ENCODE peak calls at places on chromosomes 16 and 17, in ten cellular contexts. A is GDM1, D is thoracic aorta, J is HL-60, T is amniotic stem cell, V is EL, H is DMS79 treated with DMSO at 0.1 percent for 48 hours, P is GM23248, S is A172, M is left cardiac atrium. E is an unnamed sample.

GRCh38 chr16:3536851-3537250 is 36.0 kb downstream of the CLUAP1 start:
- DNase-seq in V (no peak), T (no peak), P (peak), H (no peak), A (no peak), S (no peak), D (no peak), M (no peak), J (no peak), E (no peak)

GRCh38 chr16:2090819-2091721 is 43.3 kb downstream of the TSC2 start:
- DNase-seq in S (no peak), M (peak), J (no peak), H (no peak), P (peak), T (no peak), A (no peak), D (no peak), V (peak), E (peak)

GRCh38 chr16:88815901-88816589 is 4.3 kb upstream of the APRT start:
- DNase-seq in S (peak), H (peak), J (no peak), T (no peak), M (peak), D (no peak), A (peak), V (no peak), P (peak), E (no peak)

GRCh38 chr16:11050536-11050935 is 106.2 kb downstream of the CLEC16A start:
- DNase-seq in A (no peak), D (no peak), S (no peak), V (no peak), P (no peak), T (no peak), M (no peak), H (no peak), J (no peak), E (no peak)

GRCh38 chr17:61397086-61397842 is 2.4 kb upstream of the TBX2 start:
- DNase-seq in J (no peak), A (no peak), P (peak), S (no peak), V (peak), T (no peak), M (no peak), H (no peak), D (no peak), E (no peak)

GRCh38 chr16:51243836-51244483 is 92.9 kb upstream of the SALL1 start:
- DNase-seq in P (no peak), V (no peak), S (peak), J (no peak), H (no peak), T (no peak), A (no peak), M (no peak), D (no peak), E (no peak)

GRCh38 chr17:32565401-32565800 is 78.6 kb downstream of the CDK5R1 start:
- DNase-seq in A (no peak), P (no peak), M (no peak), H (no peak), S (no peak), D (no peak), T (no peak), V (no peak), J (no peak), E (no peak)

GRCh38 chr16:51151951-51152663 is 1.0 kb upstream of the SALL1 start:
- DNase-seq in M (peak), T (no peak), P (peak), A (no peak), D (no peak), V (peak), J (no peak), H (peak), S (peak), E (no peak)

GRCh38 chr17:75250009-75250471 is 11.4 kb downstream of the GGA3 start:
- DNase-seq in P (peak), A (no peak), H (no peak), V (no peak), M (no peak), D (no peak), S (no peak), J (no peak), T (no peak), E (no peak)

GRCh38 chr16:53080345-53081031 is 25.7 kb downstream of the CHD9 start:
- DNase-seq in V (peak), H (no peak), M (peak), A (no peak), T (peak), D (no peak), P (peak), S (peak), J (no peak), E (no peak)

GRCh38 chr17:3718251-3718650 is 5.5 kb upstream of the HASPIN start:
- DNase-seq in D (no peak), S (no peak), M (no peak), H (no peak), A (no peak), J (no peak), V (no peak), T (no peak), P (no peak), E (no peak)

GRCh38 chr17:51703364-51704341 is 443.3 kb downstream of the UTP18 start:
- DNase-seq in M (peak), V (peak), T (no peak), P (peak), D (peak), S (peak), A (no peak), J (no peak), H (no peak), E (peak)

GRCh38 chr17:80987941-80988461 is 3.6 kb upstream of the CHMP6 start:
- DNase-seq in T (no peak), J (no peak), D (no peak), V (no peak), P (no peak), M (no peak), S (no peak), A (no peak), H (no peak), E (no peak)

GRCh38 chr17:2393954-2394749 is 6.7 kb downstream of the MNT start:
- DNase-seq in H (no peak), J (no peak), A (no peak), D (no peak), S (no peak), M (no peak), P (no peak), T (no peak), V (no peak), E (no peak)

GRCh38 chr17:48816774-48817590 is at the start of gene TTLL6:
- DNase-seq in D (peak), H (peak), J (no peak), V (peak), T (no peak), M (peak), A (peak), S (peak), P (peak), E (peak)

GRCh38 chr17:48770954-48771353 is 42.4 kb upstream of the HOXB13 start:
- DNase-seq in H (no peak), D (no peak), J (no peak), P (no peak), A (no peak), M (no peak), T (no peak), V (no peak), S (no peak), E (no peak)

GRCh38 chr16:68526143-68526781 is 12.8 kb upstream of the ZFP90 start:
- DNase-seq in T (no peak), D (no peak), H (no peak), P (no peak), V (no peak), S (no peak), M (no peak), J (no peak), A (no peak), E (no peak)

GRCh38 chr16:88442811-88443576 is 10.1 kb upstream of the ZFPM1 start:
- DNase-seq in T (peak), S (peak), V (peak), J (no peak), H (peak), M (peak), A (no peak), P (peak), D (no peak), E (peak)

GRCh38 chr17:76541739-76542450 is 2.1 kb downstream of the PRCD start:
- DNase-seq in J (no peak), P (no peak), T (no peak), D (no peak), V (no peak), H (no peak), M (no peak), A (no peak), S (no peak), E (no peak)

GRCh38 chr16:77212736-77213541 is 13.7 kb downstream of the SYCE1L start:
- DNase-seq in P (peak), A (peak), D (no peak), H (peak), V (peak), M (peak), T (no peak), S (no peak), J (no peak), E (peak)

GRCh38 chr17:19386974-19387920 is at the start of gene MFAP4:
- DNase-seq in D (no peak), J (no peak), S (no peak), T (peak), H (peak), M (peak), V (peak), A (no peak), P (peak), E (peak)

GRCh38 chr17:61834610-61835009 is 28.7 kb downstream of the BRIP1 start:
- DNase-seq in M (no peak), H (no peak), A (no peak), P (no peak), S (no peak), T (no peak), J (no peak), V (peak), D (no peak), E (no peak)

GRCh38 chr17:35666070-35666469 is 65.4 kb upstream of the RASL10B start:
- DNase-seq in P (peak), D (no peak), S (no peak), A (no peak), M (no peak), T (no peak), V (no peak), H (no peak), J (no peak), E (no peak)

GRCh38 chr17:67655478-67656148 is 62.1 kb upstream of the NOL11 start:
- DNase-seq in H (no peak), V (no peak), M (no peak), P (no peak), D (no peak), S (no peak), A (no peak), T (no peak), J (peak), E (no peak)

GRCh38 chr16:75097941-75098897 is 18.4 kb downstream of the LDHD start:
- DNase-seq in M (no peak), A (no peak), D (no peak), T (no peak), V (no peak), P (no peak), J (no peak), H (peak), S (no peak), E (no peak)

GRCh38 chr17:42193216-42194132 is 820 bp downstream of the GHDC start:
- DNase-seq in V (no peak), T (no peak), J (no peak), D (no peak), A (no peak), P (no peak), H (no peak), M (no peak), S (no peak), E (no peak)

GRCh38 chr17:4587803-4588202 is 3.5 kb downstream of the SMTNL2 start:
- DNase-seq in V (no peak), H (no peak), A (no peak), M (peak), T (no peak), D (no peak), P (no peak), S (no peak), J (no peak), E (no peak)

GRCh38 chr16:79415983-79416641 is 184.4 kb downstream of the MAF start:
- DNase-seq in S (no peak), T (no peak), J (no peak), V (no peak), A (no peak), M (no peak), D (no peak), P (no peak), H (no peak), E (no peak)

GRCh38 chr17:2634361-2634960 is 41.0 kb downstream of the PAFAH1B1 start:
- DNase-seq in V (peak), J (no peak), P (peak), S (peak), M (no peak), H (peak), T (no peak), A (no peak), D (no peak), E (no peak)

GRCh38 chr17:43365356-43365755 is 33.4 kb upstream of the ARL4D start:
- DNase-seq in V (no peak), T (no peak), S (no peak), M (no peak), H (no peak), A (no peak), D (no peak), J (no peak), P (peak), E (no peak)

GRCh38 chr17:13346081-13346533 is 255.6 kb downstream of the HS3ST3A1 start:
- DNase-seq in H (no peak), S (peak), T (no peak), V (peak), A (no peak), M (no peak), P (peak), D (no peak), J (no peak), E (no peak)

GRCh38 chr16:21646091-21646490 is 6.3 kb downstream of the IGSF6 start:
- DNase-seq in J (no peak), M (no peak), S (no peak), P (peak), T (no peak), D (no peak), H (no peak), A (no peak), V (no peak), E (no peak)

GRCh38 chr16:24537474-24538337 is 1.7 kb upstream of the RBBP6 start:
- DNase-seq in P (peak), S (peak), J (no peak), D (no peak), M (no peak), H (no peak), V (no peak), A (no peak), T (no peak), E (no peak)

GRCh38 chr16:26727801-26728200 is 338.9 kb upstream of the C16orf82 start:
- DNase-seq in S (no peak), V (no peak), M (no peak), P (no peak), T (no peak), D (no peak), J (no peak), H (no peak), A (no peak), E (no peak)

GRCh38 chr16:57380671-57381462 is 8.6 kb downstream of the CX3CL1 start:
- DNase-seq in V (no peak), T (no peak), A (no peak), S (peak), H (no peak), J (no peak), D (no peak), P (no peak), M (no peak), E (no peak)

GRCh38 chr17:78805301-78805700 is 23.2 kb upstream of the CYTH1 start:
- DNase-seq in T (no peak), S (no peak), V (no peak), J (no peak), P (no peak), A (no peak), M (no peak), H (no peak), D (no peak), E (no peak)

GRCh38 chr17:63425478-63425877 is 20.6 kb downstream of the CYB561 start:
- DNase-seq in A (peak), M (peak), T (peak), V (peak), P (peak), D (peak), H (peak), S (peak), J (peak), E (no peak)